ENCODE peak calls at places on chromosome 12, in six cellular contexts. F, V, W, Y, K and M are unnamed samples.

GRCh38 chr12:82923935-82924334 is 237.2 kb downstream of the TMTC2 start:
- DNase-seq in F (no peak), V (no peak), W (no peak), Y (no peak), K (no peak), M (no peak)

GRCh38 chr12:1670815-1671268 is 20.0 kb upstream of the ADIPOR2 start:
- DNase-seq in F (no peak), V (no peak), W (no peak), Y (no peak), K (no peak), M (no peak)

GRCh38 chr12:131105736-131106356 is 152.1 kb downstream of the ADGRD1 start:
- DNase-seq in F (no peak), V (no peak), W (peak), Y (no peak), K (no peak), M (no peak)

GRCh38 chr12:109968801-109969200 is 27.4 kb downstream of the GIT2 start:
- DNase-seq in F (no peak), V (no peak), W (no peak), Y (no peak), K (no peak), M (no peak)

GRCh38 chr12:79452906-79453305 is 237.9 kb downstream of the PAWR start:
- DNase-seq in F (no peak), V (no peak), W (no peak), Y (no peak), K (no peak), M (no peak)

GRCh38 chr12:100716949-100717732 is 77.4 kb upstream of the ANO4 start:
- DNase-seq in F (peak), V (peak), W (no peak), Y (no peak), K (no peak), M (no peak)

GRCh38 chr12:107545737-107546363 is 139.7 kb upstream of the PWP1 start:
- DNase-seq in F (no peak), V (no peak), W (no peak), Y (no peak), K (no peak), M (no peak)

GRCh38 chr12:41663487-41664258 is 475.6 kb downstream of the PDZRN4 start:
- DNase-seq in F (peak), V (peak), W (no peak), Y (no peak), K (no peak), M (no peak)

GRCh38 chr12:67025543-67026114 is 243.5 kb upstream of the CAND1 start:
- DNase-seq in F (peak), V (peak), W (no peak), Y (no peak), K (no peak), M (no peak)

GRCh38 chr12:47188576-47189441 is 109.0 kb upstream of the AMIGO2 start:
- DNase-seq in F (no peak), V (no peak), W (no peak), Y (peak), K (no peak), M (no peak)

GRCh38 chr12:26606911-26607310 is 226.1 kb downstream of the ITPR2 start:
- DNase-seq in F (no peak), V (no peak), W (no peak), Y (no peak), K (no peak), M (no peak)

GRCh38 chr12:119153477-119154434 is 25.0 kb upstream of the HSPB8 start:
- DNase-seq in F (no peak), V (no peak), W (no peak), Y (no peak), K (no peak), M (no peak)

GRCh38 chr12:109162551-109162950 is 46.2 kb downstream of the ACACB start:
- DNase-seq in F (no peak), V (peak), W (no peak), Y (no peak), K (no peak), M (no peak)

GRCh38 chr12:121050725-121051124 is 11.7 kb upstream of the OASL start:
- DNase-seq in F (no peak), V (peak), W (no peak), Y (no peak), K (no peak), M (no peak)

GRCh38 chr12:94798107-94798506 is 147.8 kb upstream of the TMCC3 start:
- DNase-seq in F (no peak), V (no peak), W (no peak), Y (no peak), K (no peak), M (no peak)

GRCh38 chr12:43676183-43676813 is 82.3 kb downstream of the PUS7L start:
- DNase-seq in F (peak), V (peak), W (no peak), Y (no peak), K (no peak), M (no peak)

GRCh38 chr12:75212072-75212471 is 2.4 kb upstream of the KCNC2 start:
- DNase-seq in F (no peak), V (no peak), W (no peak), Y (no peak), K (no peak), M (no peak)

GRCh38 chr12:100185361-100185894 is 15.2 kb upstream of the ACTR6 start:
- DNase-seq in F (no peak), V (no peak), W (no peak), Y (no peak), K (no peak), M (no peak)

GRCh38 chr12:57738661-57739237 is at the start of gene AGAP2:
- DNase-seq in F (peak), V (peak), W (no peak), Y (no peak), K (no peak), M (no peak)

GRCh38 chr12:14578646-14579045 is 11.0 kb upstream of the PLBD1 start:
- DNase-seq in F (no peak), V (no peak), W (no peak), Y (no peak), K (no peak), M (no peak)

GRCh38 chr12:42798811-42799438 is 209.4 kb upstream of the PRICKLE1 start:
- DNase-seq in F (no peak), V (no peak), W (no peak), Y (no peak), K (no peak), M (no peak)

GRCh38 chr12:67515679-67516363 is 132.7 kb upstream of the DYRK2 start:
- DNase-seq in F (peak), V (no peak), W (no peak), Y (no peak), K (no peak), M (no peak)

GRCh38 chr12:64682572-64683277 is 72.4 kb downstream of the RASSF3 start:
- DNase-seq in F (peak), V (peak), W (peak), Y (no peak), K (no peak), M (no peak)

GRCh38 chr12:132321321-132322118 is 7.9 kb downstream of the GALNT9 start:
- DNase-seq in F (no peak), V (no peak), W (no peak), Y (no peak), K (no peak), M (no peak)

GRCh38 chr12:2489266-2489665 is 305.5 kb upstream of the FKBP4 start:
- DNase-seq in F (no peak), V (no peak), W (peak), Y (no peak), K (no peak), M (no peak)

GRCh38 chr12:50764861-50765324 is 992 bp downstream of the ATF1 start:
- DNase-seq in F (no peak), V (peak), W (no peak), Y (no peak), K (no peak), M (peak)

GRCh38 chr12:93376436-93377251 is 1.1 kb upstream of the NUDT4 start:
- DNase-seq in F (no peak), V (peak), W (peak), Y (no peak), K (no peak), M (peak)

GRCh38 chr12:108635201-108635996 is 1.7 kb upstream of the SELPLG start:
- DNase-seq in F (no peak), V (no peak), W (no peak), Y (no peak), K (no peak), M (peak)

GRCh38 chr12:60265741-60266140 is 669.9 kb downstream of the SLC16A7 start:
- DNase-seq in F (no peak), V (no peak), W (no peak), Y (no peak), K (no peak), M (no peak)

GRCh38 chr12:114848661-114849060 is 164.7 kb upstream of the TBX3 start:
- DNase-seq in F (no peak), V (peak), W (no peak), Y (peak), K (no peak), M (no peak)

GRCh38 chr12:14950421-14950820 is 11.0 kb downstream of the ARHGDIB start:
- DNase-seq in F (no peak), V (no peak), W (no peak), Y (no peak), K (no peak), M (no peak)

GRCh38 chr12:69985656-69986055 is 160.6 kb downstream of the MYRFL start:
- DNase-seq in F (no peak), V (peak), W (no peak), Y (no peak), K (no peak), M (no peak)

GRCh38 chr12:67482751-67483661 is 165.5 kb upstream of the DYRK2 start:
- DNase-seq in F (no peak), V (peak), W (peak), Y (peak), K (peak), M (peak)

GRCh38 chr12:112741106-112741505 is 50.4 kb upstream of the RPH3A start:
- DNase-seq in F (no peak), V (no peak), W (no peak), Y (no peak), K (no peak), M (no peak)